ENCODE peak calls at places on chromosomes 5 and 9, in nine cellular contexts. One of them, this sample, is unnamed.

GRCh38 chr9:127224178-127224882 is 40.2 kb upstream of the GARNL3 start:
- DNase-seq in neuronal stem cell: peak
- DNase-seq in endothelial cell of umbilical vein: peak
- DNase-seq in K562: peak
- DNase-seq in neural progenitor cell: peak
- DNase-seq in SK-N-SH: peak
- DNase-seq in IMR-90: peak
- DNase-seq in astrocyte: peak
- DNase-seq in fibroblast of lung: peak
- DNase-seq in this sample: peak

GRCh38 chr5:65355301-65355700 is 126.4 kb downstream of the ADAMTS6 start:
- DNase-seq in K562: no peak
- DNase-seq in endothelial cell of umbilical vein: no peak
- DNase-seq in fibroblast of lung: no peak
- DNase-seq in neural progenitor cell: no peak
- DNase-seq in SK-N-SH: no peak
- DNase-seq in IMR-90: peak
- DNase-seq in neuronal stem cell: no peak
- DNase-seq in astrocyte: no peak
- DNase-seq in this sample: no peak

GRCh38 chr9:133580416-133580738 is 28.8 kb downstream of the FAM163B start:
- DNase-seq in IMR-90: no peak
- DNase-seq in endothelial cell of umbilical vein: no peak
- DNase-seq in SK-N-SH: no peak
- DNase-seq in fibroblast of lung: no peak
- DNase-seq in astrocyte: no peak
- DNase-seq in neural progenitor cell: no peak
- DNase-seq in K562: no peak
- DNase-seq in neuronal stem cell: no peak
- DNase-seq in this sample: no peak

GRCh38 chr9:115225459-115226116 is 107.6 kb upstream of the TNC start:
- DNase-seq in SK-N-SH: no peak
- DNase-seq in fibroblast of lung: no peak
- DNase-seq in K562: no peak
- DNase-seq in astrocyte: no peak
- DNase-seq in IMR-90: no peak
- DNase-seq in neuronal stem cell: no peak
- DNase-seq in endothelial cell of umbilical vein: no peak
- DNase-seq in neural progenitor cell: no peak
- DNase-seq in this sample: no peak

GRCh38 chr5:112616812-112617547 is 120.7 kb upstream of the APC start:
- DNase-seq in K562: no peak
- DNase-seq in fibroblast of lung: no peak
- DNase-seq in IMR-90: no peak
- DNase-seq in endothelial cell of umbilical vein: no peak
- DNase-seq in astrocyte: no peak
- DNase-seq in neuronal stem cell: no peak
- DNase-seq in SK-N-SH: no peak
- DNase-seq in neural progenitor cell: no peak
- DNase-seq in this sample: peak

GRCh38 chr5:6220346-6221088 is 157.8 kb downstream of the MED10 start:
- DNase-seq in IMR-90: no peak
- DNase-seq in neuronal stem cell: no peak
- DNase-seq in neural progenitor cell: peak
- DNase-seq in SK-N-SH: no peak
- DNase-seq in astrocyte: no peak
- DNase-seq in K562: no peak
- DNase-seq in endothelial cell of umbilical vein: no peak
- DNase-seq in fibroblast of lung: no peak
- DNase-seq in this sample: no peak

GRCh38 chr9:14030350-14030823 is 283.6 kb downstream of the NFIB start:
- DNase-seq in IMR-90: peak
- DNase-seq in K562: no peak
- DNase-seq in SK-N-SH: peak
- DNase-seq in endothelial cell of umbilical vein: peak
- DNase-seq in neuronal stem cell: no peak
- DNase-seq in astrocyte: peak
- DNase-seq in neural progenitor cell: no peak
- DNase-seq in fibroblast of lung: peak
- DNase-seq in this sample: peak

GRCh38 chr9:15553528-15553898 is 670 bp downstream of the CCDC171 start:
- DNase-seq in K562: no peak
- DNase-seq in IMR-90: no peak
- DNase-seq in neuronal stem cell: no peak
- DNase-seq in endothelial cell of umbilical vein: peak
- DNase-seq in SK-N-SH: no peak
- DNase-seq in fibroblast of lung: no peak
- DNase-seq in neural progenitor cell: no peak
- DNase-seq in astrocyte: no peak
- DNase-seq in this sample: no peak

GRCh38 chr9:3292311-3292710 is 233.5 kb downstream of the RFX3 start:
- DNase-seq in neural progenitor cell: no peak
- DNase-seq in endothelial cell of umbilical vein: no peak
- DNase-seq in SK-N-SH: no peak
- DNase-seq in K562: no peak
- DNase-seq in neuronal stem cell: no peak
- DNase-seq in fibroblast of lung: peak
- DNase-seq in IMR-90: peak
- DNase-seq in astrocyte: peak
- DNase-seq in this sample: peak

GRCh38 chr5:135343417-135343816 is 55.6 kb downstream of the MACROH2A1 start:
- DNase-seq in SK-N-SH: no peak
- DNase-seq in K562: no peak
- DNase-seq in astrocyte: no peak
- DNase-seq in neuronal stem cell: no peak
- DNase-seq in IMR-90: no peak
- DNase-seq in neural progenitor cell: no peak
- DNase-seq in endothelial cell of umbilical vein: no peak
- DNase-seq in fibroblast of lung: no peak
- DNase-seq in this sample: peak

GRCh38 chr5:127961006-127961763 is 122.4 kb upstream of the SLC12A2 start:
- DNase-seq in neural progenitor cell: no peak
- DNase-seq in fibroblast of lung: no peak
- DNase-seq in IMR-90: no peak
- DNase-seq in K562: no peak
- DNase-seq in astrocyte: no peak
- DNase-seq in SK-N-SH: no peak
- DNase-seq in endothelial cell of umbilical vein: peak
- DNase-seq in neuronal stem cell: no peak
- DNase-seq in this sample: no peak

GRCh38 chr5:127961764-127962148 is 121.8 kb upstream of the SLC12A2 start:
- DNase-seq in IMR-90: no peak
- DNase-seq in endothelial cell of umbilical vein: no peak
- DNase-seq in fibroblast of lung: no peak
- DNase-seq in astrocyte: no peak
- DNase-seq in neuronal stem cell: no peak
- DNase-seq in neural progenitor cell: no peak
- DNase-seq in K562: no peak
- DNase-seq in SK-N-SH: no peak
- DNase-seq in this sample: no peak

GRCh38 chr5:127958421-127959011 is 125.0 kb upstream of the SLC12A2 start:
- DNase-seq in fibroblast of lung: no peak
- DNase-seq in SK-N-SH: no peak
- DNase-seq in IMR-90: no peak
- DNase-seq in neural progenitor cell: no peak
- DNase-seq in astrocyte: no peak
- DNase-seq in K562: no peak
- DNase-seq in endothelial cell of umbilical vein: peak
- DNase-seq in neuronal stem cell: no peak
- DNase-seq in this sample: no peak

GRCh38 chr5:127959152-127959764 is 124.3 kb upstream of the SLC12A2 start:
- DNase-seq in neural progenitor cell: no peak
- DNase-seq in SK-N-SH: peak
- DNase-seq in IMR-90: peak
- DNase-seq in fibroblast of lung: peak
- DNase-seq in K562: no peak
- DNase-seq in neuronal stem cell: no peak
- DNase-seq in endothelial cell of umbilical vein: peak
- DNase-seq in astrocyte: peak
- DNase-seq in this sample: peak

GRCh38 chr5:127960126-127960744 is 123.3 kb upstream of the SLC12A2 start:
- DNase-seq in IMR-90: peak
- DNase-seq in SK-N-SH: no peak
- DNase-seq in neural progenitor cell: no peak
- DNase-seq in fibroblast of lung: no peak
- DNase-seq in neuronal stem cell: no peak
- DNase-seq in endothelial cell of umbilical vein: peak
- DNase-seq in astrocyte: no peak
- DNase-seq in K562: no peak
- DNase-seq in this sample: no peak
- H3K9ac ChIP-seq in IMR-90: no peak
- H3K9ac ChIP-seq in SK-N-SH: no peak
- H3K9ac ChIP-seq in neural progenitor cell: no peak
- H3K9ac ChIP-seq in fibroblast of lung: no peak
- H3K9ac ChIP-seq in neuronal stem cell: no peak
- H3K9ac ChIP-seq in endothelial cell of umbilical vein: peak
- H3K9ac ChIP-seq in astrocyte: no peak
- H3K9ac ChIP-seq in K562: no peak
- H3K9ac ChIP-seq in this sample: no peak

GRCh38 chr9:4306788-4307144 is 6.9 kb upstream of the GLIS3 start:
- DNase-seq in neural progenitor cell: no peak
- DNase-seq in SK-N-SH: no peak
- DNase-seq in neuronal stem cell: no peak
- DNase-seq in astrocyte: no peak
- DNase-seq in IMR-90: no peak
- DNase-seq in K562: no peak
- DNase-seq in endothelial cell of umbilical vein: no peak
- DNase-seq in fibroblast of lung: no peak
- DNase-seq in this sample: no peak
- H3K4me2 ChIP-seq in neural progenitor cell: no peak
- H3K4me2 ChIP-seq in SK-N-SH: no peak
- H3K4me2 ChIP-seq in neuronal stem cell: no peak
- H3K4me2 ChIP-seq in astrocyte: peak
- H3K4me2 ChIP-seq in IMR-90: no peak
- H3K4me2 ChIP-seq in K562: no peak
- H3K4me2 ChIP-seq in endothelial cell of umbilical vein: no peak
- H3K4me2 ChIP-seq in fibroblast of lung: no peak
- H3K4me2 ChIP-seq in this sample: peak

GRCh38 chr5:176542135-176542595 is 5.0 kb upstream of the RNF44 start:
- DNase-seq in astrocyte: no peak
- DNase-seq in IMR-90: no peak
- DNase-seq in endothelial cell of umbilical vein: no peak
- DNase-seq in neural progenitor cell: no peak
- DNase-seq in neuronal stem cell: no peak
- DNase-seq in K562: peak
- DNase-seq in SK-N-SH: no peak
- DNase-seq in fibroblast of lung: no peak
- DNase-seq in this sample: no peak

GRCh38 chr5:176541338-176542134 is 4.3 kb upstream of the RNF44 start:
- DNase-seq in SK-N-SH: no peak
- DNase-seq in neuronal stem cell: no peak
- DNase-seq in endothelial cell of umbilical vein: peak
- DNase-seq in astrocyte: no peak
- DNase-seq in neural progenitor cell: peak
- DNase-seq in K562: peak
- DNase-seq in IMR-90: no peak
- DNase-seq in fibroblast of lung: no peak
- DNase-seq in this sample: no peak

GRCh38 chr5:176540956-176541337 is 3.7 kb upstream of the RNF44 start:
- DNase-seq in endothelial cell of umbilical vein: no peak
- DNase-seq in IMR-90: no peak
- DNase-seq in neuronal stem cell: no peak
- DNase-seq in K562: no peak
- DNase-seq in neural progenitor cell: no peak
- DNase-seq in fibroblast of lung: no peak
- DNase-seq in astrocyte: no peak
- DNase-seq in SK-N-SH: no peak
- DNase-seq in this sample: no peak

GRCh38 chr5:176538985-176539384 is 1.8 kb upstream of the RNF44 start:
- DNase-seq in K562: no peak
- DNase-seq in fibroblast of lung: no peak
- DNase-seq in astrocyte: no peak
- DNase-seq in neuronal stem cell: no peak
- DNase-seq in IMR-90: no peak
- DNase-seq in endothelial cell of umbilical vein: peak
- DNase-seq in neural progenitor cell: no peak
- DNase-seq in SK-N-SH: no peak
- DNase-seq in this sample: no peak

DNA sequence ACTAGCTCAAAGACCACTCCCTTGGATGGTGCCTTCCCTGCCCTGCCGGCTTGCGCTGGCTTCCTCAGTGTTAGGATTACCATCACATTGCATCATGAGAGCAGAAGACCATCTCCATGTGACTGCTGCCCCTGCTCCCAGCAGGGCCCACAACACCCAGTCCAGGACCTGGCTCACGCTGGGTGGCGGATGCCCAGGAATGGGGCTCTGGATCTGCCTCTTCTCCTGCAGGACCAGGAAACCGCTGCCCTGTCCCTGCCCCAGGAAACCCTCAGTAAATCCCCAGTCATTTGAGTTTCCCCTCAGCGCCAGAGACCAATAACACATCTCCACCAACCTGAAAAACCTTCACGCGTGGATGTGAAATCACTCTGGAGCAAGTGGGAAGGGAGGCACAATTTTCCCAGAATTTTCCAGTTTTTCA is 3.3 kb upstream of the RNF44 start:
- DNase-seq in K562: no peak
- DNase-seq in fibroblast of lung: peak
- DNase-seq in IMR-90: no peak
- DNase-seq in neural progenitor cell: no peak
- DNase-seq in endothelial cell of umbilical vein: no peak
- DNase-seq in neuronal stem cell: no peak
- DNase-seq in astrocyte: no peak
- DNase-seq in SK-N-SH: no peak
- DNase-seq in this sample: no peak
- H3K9ac ChIP-seq in K562: peak
- H3K9ac ChIP-seq in fibroblast of lung: no peak
- H3K9ac ChIP-seq in IMR-90: no peak
- H3K9ac ChIP-seq in neural progenitor cell: no peak
- H3K9ac ChIP-seq in endothelial cell of umbilical vein: no peak
- H3K9ac ChIP-seq in neuronal stem cell: no peak
- H3K9ac ChIP-seq in astrocyte: no peak
- H3K9ac ChIP-seq in SK-N-SH: no peak
- H3K9ac ChIP-seq in this sample: no peak

GRCh38 chr5:55896663-55897062 is 45.5 kb downstream of the IL31RA start:
- DNase-seq in K562: no peak
- DNase-seq in SK-N-SH: no peak
- DNase-seq in endothelial cell of umbilical vein: no peak
- DNase-seq in neuronal stem cell: no peak
- DNase-seq in astrocyte: no peak
- DNase-seq in IMR-90: no peak
- DNase-seq in neural progenitor cell: no peak
- DNase-seq in fibroblast of lung: peak
- DNase-seq in this sample: peak

GRCh38 chr5:55896238-55896637 is 45.1 kb downstream of the IL31RA start:
- DNase-seq in K562: no peak
- DNase-seq in endothelial cell of umbilical vein: no peak
- DNase-seq in astrocyte: no peak
- DNase-seq in fibroblast of lung: no peak
- DNase-seq in neural progenitor cell: no peak
- DNase-seq in IMR-90: no peak
- DNase-seq in neuronal stem cell: no peak
- DNase-seq in SK-N-SH: no peak
- DNase-seq in this sample: no peak

GRCh38 chr5:55899344-55899743 is 48.2 kb downstream of the IL31RA start:
- DNase-seq in IMR-90: peak
- DNase-seq in endothelial cell of umbilical vein: no peak
- DNase-seq in neural progenitor cell: no peak
- DNase-seq in neuronal stem cell: no peak
- DNase-seq in fibroblast of lung: peak
- DNase-seq in SK-N-SH: no peak
- DNase-seq in astrocyte: peak
- DNase-seq in K562: no peak
- DNase-seq in this sample: peak

GRCh38 chr5:55897206-55897894 is 46.2 kb downstream of the IL31RA start:
- DNase-seq in SK-N-SH: no peak
- DNase-seq in K562: no peak
- DNase-seq in astrocyte: no peak
- DNase-seq in neuronal stem cell: no peak
- DNase-seq in fibroblast of lung: no peak
- DNase-seq in IMR-90: no peak
- DNase-seq in neural progenitor cell: no peak
- DNase-seq in endothelial cell of umbilical vein: no peak
- DNase-seq in this sample: peak

GRCh38 chr5:55897905-55898304 is 46.7 kb downstream of the IL31RA start:
- DNase-seq in neuronal stem cell: no peak
- DNase-seq in K562: no peak
- DNase-seq in SK-N-SH: peak
- DNase-seq in astrocyte: peak
- DNase-seq in endothelial cell of umbilical vein: no peak
- DNase-seq in neural progenitor cell: no peak
- DNase-seq in fibroblast of lung: peak
- DNase-seq in IMR-90: peak
- DNase-seq in this sample: peak
- H3K4me2 ChIP-seq in neuronal stem cell: no peak
- H3K4me2 ChIP-seq in K562: no peak
- H3K4me2 ChIP-seq in SK-N-SH: peak
- H3K4me2 ChIP-seq in astrocyte: peak
- H3K4me2 ChIP-seq in endothelial cell of umbilical vein: no peak
- H3K4me2 ChIP-seq in neural progenitor cell: no peak
- H3K4me2 ChIP-seq in fibroblast of lung: peak
- H3K4me2 ChIP-seq in IMR-90: no peak
- H3K4me2 ChIP-seq in this sample: peak